ENCODE peak calls at places on chromosomes 11 and 22, in ten cellular contexts. One of them, this sample, is unnamed.

GRCh38 chr11:17513853-17514252 is 30.4 kb downstream of the USH1C start:
- DNase-seq in HTR-8/SVneo: no peak
- DNase-seq in left colon: no peak
- DNase-seq in T-cell: no peak
- DNase-seq in mucosa of descending colon: no peak
- DNase-seq in sigmoid colon: no peak
- DNase-seq in T-helper 2 cell: no peak
- DNase-seq in T1000: no peak
- DNase-seq in stimulated activated CD4-positive, alpha-beta T cell treated with anti-CD3 and anti-CD28 coated beads, Interleukin-4, amount 100 ng/mL, for 4 hours: no peak
- DNase-seq in posterior cingulate gyrus: no peak
- DNase-seq in this sample: no peak

GRCh38 chr11:112584674-112585073 is 324.0 kb upstream of the PLET1 start:
- DNase-seq in HTR-8/SVneo: no peak
- DNase-seq in left colon: no peak
- DNase-seq in T-cell: no peak
- DNase-seq in mucosa of descending colon: no peak
- DNase-seq in sigmoid colon: no peak
- DNase-seq in T-helper 2 cell: peak
- DNase-seq in T1000: no peak
- DNase-seq in stimulated activated CD4-positive, alpha-beta T cell treated with anti-CD3 and anti-CD28 coated beads, Interleukin-4, amount 100 ng/mL, for 4 hours: no peak
- DNase-seq in posterior cingulate gyrus: no peak
- DNase-seq in this sample: no peak

GRCh38 chr22:27996529-27996925 is 77.5 kb upstream of the PITPNB start:
- DNase-seq in HTR-8/SVneo: no peak
- DNase-seq in left colon: no peak
- DNase-seq in T-cell: no peak
- DNase-seq in mucosa of descending colon: no peak
- DNase-seq in sigmoid colon: peak
- DNase-seq in T-helper 2 cell: no peak
- DNase-seq in T1000: no peak
- DNase-seq in stimulated activated CD4-positive, alpha-beta T cell treated with anti-CD3 and anti-CD28 coated beads, Interleukin-4, amount 100 ng/mL, for 4 hours: no peak
- DNase-seq in posterior cingulate gyrus: no peak
- DNase-seq in this sample: no peak

GRCh38 chr22:26783886-26784285 is 126.5 kb downstream of the MIAT start:
- DNase-seq in HTR-8/SVneo: no peak
- DNase-seq in left colon: no peak
- DNase-seq in T-cell: no peak
- DNase-seq in mucosa of descending colon: no peak
- DNase-seq in sigmoid colon: no peak
- DNase-seq in T-helper 2 cell: no peak
- DNase-seq in T1000: no peak
- DNase-seq in stimulated activated CD4-positive, alpha-beta T cell treated with anti-CD3 and anti-CD28 coated beads, Interleukin-4, amount 100 ng/mL, for 4 hours: no peak
- DNase-seq in posterior cingulate gyrus: no peak
- DNase-seq in this sample: no peak

GRCh38 chr11:60288531-60288930 is 8.1 kb downstream of the MS4A4A start:
- DNase-seq in HTR-8/SVneo: no peak
- DNase-seq in left colon: no peak
- DNase-seq in T-cell: no peak
- DNase-seq in mucosa of descending colon: no peak
- DNase-seq in sigmoid colon: no peak
- DNase-seq in T-helper 2 cell: no peak
- DNase-seq in T1000: no peak
- DNase-seq in stimulated activated CD4-positive, alpha-beta T cell treated with anti-CD3 and anti-CD28 coated beads, Interleukin-4, amount 100 ng/mL, for 4 hours: no peak
- DNase-seq in posterior cingulate gyrus: no peak
- DNase-seq in this sample: no peak

GRCh38 chr11:69359735-69360470 is 65.9 kb downstream of the MYEOV start:
- DNase-seq in HTR-8/SVneo: no peak
- DNase-seq in left colon: no peak
- DNase-seq in T-cell: no peak
- DNase-seq in mucosa of descending colon: no peak
- DNase-seq in sigmoid colon: no peak
- DNase-seq in T-helper 2 cell: no peak
- DNase-seq in T1000: no peak
- DNase-seq in stimulated activated CD4-positive, alpha-beta T cell treated with anti-CD3 and anti-CD28 coated beads, Interleukin-4, amount 100 ng/mL, for 4 hours: no peak
- DNase-seq in posterior cingulate gyrus: no peak
- DNase-seq in this sample: no peak

GRCh38 chr11:8248786-8249185 is 14.9 kb downstream of the LMO1 start:
- DNase-seq in HTR-8/SVneo: no peak
- DNase-seq in left colon: no peak
- DNase-seq in T-cell: no peak
- DNase-seq in mucosa of descending colon: no peak
- DNase-seq in sigmoid colon: peak
- DNase-seq in T-helper 2 cell: no peak
- DNase-seq in T1000: no peak
- DNase-seq in stimulated activated CD4-positive, alpha-beta T cell treated with anti-CD3 and anti-CD28 coated beads, Interleukin-4, amount 100 ng/mL, for 4 hours: no peak
- DNase-seq in posterior cingulate gyrus: no peak
- DNase-seq in this sample: no peak

GRCh38 chr22:44347549-44347948 is 34.8 kb upstream of the SHISAL1 start:
- DNase-seq in HTR-8/SVneo: no peak
- DNase-seq in left colon: no peak
- DNase-seq in T-cell: no peak
- DNase-seq in mucosa of descending colon: no peak
- DNase-seq in sigmoid colon: no peak
- DNase-seq in T-helper 2 cell: no peak
- DNase-seq in T1000: no peak
- DNase-seq in stimulated activated CD4-positive, alpha-beta T cell treated with anti-CD3 and anti-CD28 coated beads, Interleukin-4, amount 100 ng/mL, for 4 hours: no peak
- DNase-seq in posterior cingulate gyrus: no peak
- DNase-seq in this sample: no peak

GRCh38 chr22:37633693-37634504 is 5.6 kb upstream of the SH3BP1 start:
- DNase-seq in HTR-8/SVneo: no peak
- DNase-seq in left colon: peak
- DNase-seq in T-cell: peak
- DNase-seq in mucosa of descending colon: peak
- DNase-seq in sigmoid colon: peak
- DNase-seq in T-helper 2 cell: peak
- DNase-seq in T1000: no peak
- DNase-seq in stimulated activated CD4-positive, alpha-beta T cell treated with anti-CD3 and anti-CD28 coated beads, Interleukin-4, amount 100 ng/mL, for 4 hours: peak
- DNase-seq in posterior cingulate gyrus: peak
- DNase-seq in this sample: peak

GRCh38 chr22:27761652-27762051 is 39.9 kb downstream of the MN1 start:
- DNase-seq in HTR-8/SVneo: no peak
- DNase-seq in left colon: no peak
- DNase-seq in T-cell: no peak
- DNase-seq in mucosa of descending colon: no peak
- DNase-seq in sigmoid colon: no peak
- DNase-seq in T-helper 2 cell: no peak
- DNase-seq in T1000: no peak
- DNase-seq in stimulated activated CD4-positive, alpha-beta T cell treated with anti-CD3 and anti-CD28 coated beads, Interleukin-4, amount 100 ng/mL, for 4 hours: no peak
- DNase-seq in posterior cingulate gyrus: no peak
- DNase-seq in this sample: no peak

GRCh38 chr11:78214331-78215194 is 25.8 kb downstream of the USP35 start:
- DNase-seq in HTR-8/SVneo: no peak
- DNase-seq in left colon: no peak
- DNase-seq in T-cell: no peak
- DNase-seq in mucosa of descending colon: no peak
- DNase-seq in sigmoid colon: no peak
- DNase-seq in T-helper 2 cell: no peak
- DNase-seq in T1000: no peak
- DNase-seq in stimulated activated CD4-positive, alpha-beta T cell treated with anti-CD3 and anti-CD28 coated beads, Interleukin-4, amount 100 ng/mL, for 4 hours: no peak
- DNase-seq in posterior cingulate gyrus: no peak
- DNase-seq in this sample: no peak

GRCh38 chr22:35746946-35747703 is 29.5 kb downstream of the APOL5 start:
- DNase-seq in HTR-8/SVneo: no peak
- DNase-seq in left colon: no peak
- DNase-seq in T-cell: no peak
- DNase-seq in mucosa of descending colon: no peak
- DNase-seq in sigmoid colon: no peak
- DNase-seq in T-helper 2 cell: no peak
- DNase-seq in T1000: no peak
- DNase-seq in stimulated activated CD4-positive, alpha-beta T cell treated with anti-CD3 and anti-CD28 coated beads, Interleukin-4, amount 100 ng/mL, for 4 hours: no peak
- DNase-seq in posterior cingulate gyrus: no peak
- DNase-seq in this sample: no peak

GRCh38 chr22:48758905-48759875 is 1068.5 kb downstream of the BRD1 start:
- DNase-seq in HTR-8/SVneo: no peak
- DNase-seq in left colon: no peak
- DNase-seq in T-cell: no peak
- DNase-seq in mucosa of descending colon: no peak
- DNase-seq in sigmoid colon: peak
- DNase-seq in T-helper 2 cell: no peak
- DNase-seq in T1000: no peak
- DNase-seq in stimulated activated CD4-positive, alpha-beta T cell treated with anti-CD3 and anti-CD28 coated beads, Interleukin-4, amount 100 ng/mL, for 4 hours: no peak
- DNase-seq in posterior cingulate gyrus: peak
- DNase-seq in this sample: no peak

GRCh38 chr11:75147191-75147874 is 3.6 kb upstream of the SLCO2B1 start:
- DNase-seq in HTR-8/SVneo: no peak
- DNase-seq in left colon: no peak
- DNase-seq in T-cell: no peak
- DNase-seq in mucosa of descending colon: no peak
- DNase-seq in sigmoid colon: peak
- DNase-seq in T-helper 2 cell: no peak
- DNase-seq in T1000: no peak
- DNase-seq in stimulated activated CD4-positive, alpha-beta T cell treated with anti-CD3 and anti-CD28 coated beads, Interleukin-4, amount 100 ng/mL, for 4 hours: no peak
- DNase-seq in posterior cingulate gyrus: no peak
- DNase-seq in this sample: no peak

GRCh38 chr11:6443269-6444003 is 2.6 kb upstream of the HPX start:
- DNase-seq in HTR-8/SVneo: peak
- DNase-seq in left colon: peak
- DNase-seq in T-cell: no peak
- DNase-seq in mucosa of descending colon: no peak
- DNase-seq in sigmoid colon: peak
- DNase-seq in T-helper 2 cell: peak
- DNase-seq in T1000: no peak
- DNase-seq in stimulated activated CD4-positive, alpha-beta T cell treated with anti-CD3 and anti-CD28 coated beads, Interleukin-4, amount 100 ng/mL, for 4 hours: peak
- DNase-seq in posterior cingulate gyrus: peak
- DNase-seq in this sample: peak

GRCh38 chr11:87422566-87422965 is 384.8 kb downstream of the TMEM135 start:
- DNase-seq in HTR-8/SVneo: peak
- DNase-seq in left colon: no peak
- DNase-seq in T-cell: no peak
- DNase-seq in mucosa of descending colon: no peak
- DNase-seq in sigmoid colon: no peak
- DNase-seq in T-helper 2 cell: no peak
- DNase-seq in T1000: peak
- DNase-seq in stimulated activated CD4-positive, alpha-beta T cell treated with anti-CD3 and anti-CD28 coated beads, Interleukin-4, amount 100 ng/mL, for 4 hours: no peak
- DNase-seq in posterior cingulate gyrus: no peak
- DNase-seq in this sample: no peak

GRCh38 chr11:75536786-75537629 is 11.3 kb upstream of the GDPD5 start:
- DNase-seq in HTR-8/SVneo: no peak
- DNase-seq in left colon: no peak
- DNase-seq in T-cell: peak
- DNase-seq in mucosa of descending colon: no peak
- DNase-seq in sigmoid colon: no peak
- DNase-seq in T-helper 2 cell: peak
- DNase-seq in T1000: no peak
- DNase-seq in stimulated activated CD4-positive, alpha-beta T cell treated with anti-CD3 and anti-CD28 coated beads, Interleukin-4, amount 100 ng/mL, for 4 hours: peak
- DNase-seq in posterior cingulate gyrus: no peak
- DNase-seq in this sample: peak

GRCh38 chr11:30608534-30608933 is 22.4 kb upstream of the MPPED2 start:
- DNase-seq in HTR-8/SVneo: no peak
- DNase-seq in left colon: no peak
- DNase-seq in T-cell: no peak
- DNase-seq in mucosa of descending colon: no peak
- DNase-seq in sigmoid colon: no peak
- DNase-seq in T-helper 2 cell: no peak
- DNase-seq in T1000: no peak
- DNase-seq in stimulated activated CD4-positive, alpha-beta T cell treated with anti-CD3 and anti-CD28 coated beads, Interleukin-4, amount 100 ng/mL, for 4 hours: no peak
- DNase-seq in posterior cingulate gyrus: no peak
- DNase-seq in this sample: no peak

GRCh38 chr11:18393581-18394299 is 623 bp upstream of the LDHA start:
- DNase-seq in HTR-8/SVneo: peak
- DNase-seq in left colon: peak
- DNase-seq in T-cell: no peak
- DNase-seq in mucosa of descending colon: no peak
- DNase-seq in sigmoid colon: no peak
- DNase-seq in T-helper 2 cell: peak
- DNase-seq in T1000: no peak
- DNase-seq in stimulated activated CD4-positive, alpha-beta T cell treated with anti-CD3 and anti-CD28 coated beads, Interleukin-4, amount 100 ng/mL, for 4 hours: no peak
- DNase-seq in posterior cingulate gyrus: no peak
- DNase-seq in this sample: no peak

GRCh38 chr11:134449713-134450112 is 37.7 kb upstream of the B3GAT1 start:
- DNase-seq in HTR-8/SVneo: no peak
- DNase-seq in left colon: no peak
- DNase-seq in T-cell: no peak
- DNase-seq in mucosa of descending colon: no peak
- DNase-seq in sigmoid colon: peak
- DNase-seq in T-helper 2 cell: no peak
- DNase-seq in T1000: no peak
- DNase-seq in stimulated activated CD4-positive, alpha-beta T cell treated with anti-CD3 and anti-CD28 coated beads, Interleukin-4, amount 100 ng/mL, for 4 hours: no peak
- DNase-seq in posterior cingulate gyrus: no peak
- DNase-seq in this sample: no peak

GRCh38 chr11:78039919-78040671 is 17.0 kb upstream of the KCTD14 start:
- DNase-seq in HTR-8/SVneo: peak
- DNase-seq in left colon: peak
- DNase-seq in T-cell: no peak
- DNase-seq in mucosa of descending colon: peak
- DNase-seq in sigmoid colon: peak
- DNase-seq in T-helper 2 cell: peak
- DNase-seq in T1000: peak
- DNase-seq in stimulated activated CD4-positive, alpha-beta T cell treated with anti-CD3 and anti-CD28 coated beads, Interleukin-4, amount 100 ng/mL, for 4 hours: no peak
- DNase-seq in posterior cingulate gyrus: peak
- DNase-seq in this sample: no peak

GRCh38 chr11:71426413-71426812 is 21.8 kb downstream of the DHCR7 start:
- DNase-seq in HTR-8/SVneo: no peak
- DNase-seq in left colon: no peak
- DNase-seq in T-cell: no peak
- DNase-seq in mucosa of descending colon: no peak
- DNase-seq in sigmoid colon: no peak
- DNase-seq in T-helper 2 cell: no peak
- DNase-seq in T1000: no peak
- DNase-seq in stimulated activated CD4-positive, alpha-beta T cell treated with anti-CD3 and anti-CD28 coated beads, Interleukin-4, amount 100 ng/mL, for 4 hours: no peak
- DNase-seq in posterior cingulate gyrus: no peak
- DNase-seq in this sample: no peak